ENCODE peak calls at places on chromosomes 2 and 18, in five cellular contexts. C is heart right ventricle, E is lung, M is colonic mucosa, J is prostate gland. N is an unnamed sample.
A peak's percentile ranks its signal among the peaks of the same experiment; 100 is the strongest.

GRCh38 chr2:199458806-199459285 is 1.1 kb upstream of the SATB2 start:
- DNase-seq in M (no peak), E (no peak), C (no peak), J (no peak), N (peak; percentile 43)

GRCh38 chr2:102209474-102209873 is 22.7 kb downstream of the IL1RL2 start:
- DNase-seq in C (no peak), J (no peak), M (no peak), E (no peak), N (no peak)

GRCh38 chr2:234981197-234982095 is 29.6 kb downstream of the SH3BP4 start:
- DNase-seq in M (peak; percentile 66), J (no peak), C (peak; percentile 77), E (peak; percentile 71), N (peak; percentile 95)

GRCh38 chr2:69196327-69197117 is 183.5 kb downstream of the ANTXR1 start:
- DNase-seq in M (no peak), E (no peak), J (no peak), C (no peak), N (no peak)

GRCh38 chr2:197674060-197674459 is 1.3 kb downstream of the RFTN2 start:
- DNase-seq in E (no peak), M (no peak), C (no peak), J (no peak), N (no peak)

GRCh38 chr2:41990688-41991087 is 57.1 kb upstream of the PKDCC start:
- DNase-seq in M (no peak), C (no peak), J (no peak), E (no peak), N (no peak)

GRCh38 chr2:198127627-198128026 is 323.2 kb downstream of the PLCL1 start:
- DNase-seq in C (peak; percentile 23), E (no peak), J (no peak), M (peak; percentile 24), N (peak; percentile 38)

GRCh38 chr2:20562540-20563225 is 88.2 kb downstream of the HS1BP3 start:
- DNase-seq in M (no peak), E (no peak), J (no peak), C (no peak), N (no peak)

GRCh38 chr18:53817976-53818950 is 406.2 kb downstream of the MBD2 start:
- DNase-seq in M (no peak), J (no peak), C (no peak), E (no peak), N (no peak)

GRCh38 chr18:53796042-53796729 is 428.3 kb downstream of the MBD2 start:
- DNase-seq in C (no peak), J (no peak), M (peak; percentile 36), E (peak; percentile 33), N (no peak)

GRCh38 chr2:1817256-1818127 is 73.2 kb upstream of the PXDN start:
- DNase-seq in C (peak; percentile 89), M (peak; percentile 65), J (peak; percentile 82), E (peak; percentile 76), N (peak; percentile 87)

GRCh38 chr2:11749646-11750349 is 3.4 kb downstream of the LPIN1 start:
- DNase-seq in J (no peak), C (no peak), E (no peak), M (no peak), N (peak; percentile 57)

GRCh38 chr2:224820283-224820991 is 104.3 kb upstream of the CCDC195 start:
- DNase-seq in E (no peak), M (no peak), C (no peak), J (no peak), N (no peak)

GRCh38 chr2:183001948-183002347 is 36.3 kb downstream of the NCKAP1 start:
- DNase-seq in E (no peak), J (no peak), C (no peak), M (no peak), N (no peak)

GRCh38 chr2:156430978-156431358 is 5.2 kb upstream of the GPD2 start:
- DNase-seq in J (no peak), C (no peak), E (no peak), M (no peak), N (no peak)

GRCh38 chr18:22467760-22468553 is 50.2 kb upstream of the CTAGE1 start:
- DNase-seq in C (no peak), E (no peak), M (no peak), J (no peak), N (no peak)

GRCh38 chr2:164879901-164880535 is 38.4 kb upstream of the COBLL1 start:
- DNase-seq in J (no peak), C (no peak), E (no peak), M (no peak), N (no peak)

GRCh38 chr2:57720728-57721627 is 325.6 kb upstream of the VRK2 start:
- DNase-seq in M (peak; percentile 20), E (no peak), J (peak; percentile 4), C (peak; percentile 5), N (peak; percentile 20)

GRCh38 chr18:41870191-41870590 is 84.8 kb upstream of the PIK3C3 start:
- DNase-seq in C (no peak), J (no peak), E (no peak), M (no peak), N (no peak)

GRCh38 chr2:207227062-207227748 is 61.5 kb upstream of the KLF7 start:
- DNase-seq in E (no peak), C (peak; percentile 14), M (no peak), J (no peak), N (peak; percentile 14)

GRCh38 chr18:74489631-74490030 is 6.5 kb upstream of the CNDP2 start:
- DNase-seq in E (no peak), C (no peak), J (no peak), M (no peak), N (no peak)

GRCh38 chr18:13621886-13622619 is 104.3 kb downstream of the FAM210A start:
- DNase-seq in C (no peak), J (no peak), E (no peak), M (no peak), N (peak; percentile 68)

GRCh38 chr2:9909106-9909505 is 42.4 kb upstream of the GRHL1 start:
- DNase-seq in C (no peak), J (no peak), E (no peak), M (no peak), N (no peak)

GRCh38 chr2:46967990-46968647 is 52.5 kb upstream of the MCFD2 start:
- DNase-seq in E (peak; percentile 86), C (peak; percentile 56), M (peak; percentile 84), J (peak; percentile 80), N (peak; percentile 95)

GRCh38 chr2:108637304-108637669 is 82.0 kb upstream of the RANBP2 start:
- DNase-seq in J (no peak), M (peak; percentile 18), E (no peak), C (peak; percentile 80), N (peak; percentile 79)

GRCh38 chr2:149894226-149894625 is 306.7 kb upstream of the MMADHC start:
- DNase-seq in E (no peak), C (no peak), M (no peak), J (no peak), N (no peak)

GRCh38 chr2:20648207-20648606 is 2.7 kb downstream of the HS1BP3 start:
- DNase-seq in C (no peak), J (no peak), M (no peak), E (no peak), N (no peak)

GRCh38 chr2:150588210-150588870 is 100.9 kb upstream of the RND3 start:
- DNase-seq in C (no peak), E (no peak), J (peak; percentile 30), M (no peak), N (no peak)

GRCh38 chr18:29874519-29875098 is 1167.9 kb downstream of the DSC3 start:
- DNase-seq in J (no peak), C (no peak), M (no peak), E (no peak), N (peak; percentile 22)

GRCh38 chr2:47631840-47632398 is 151.0 kb upstream of the MSH6 start:
- DNase-seq in C (no peak), M (peak; percentile 46), E (peak; percentile 46), J (no peak), N (peak; percentile 50)

GRCh38 chr2:241091734-241092445 is 10.2 kb downstream of the MTERF4 start:
- DNase-seq in M (no peak), J (no peak), E (no peak), C (no peak), N (no peak)

GRCh38 chr2:85326406-85326945 is 1.3 kb downstream of the TGOLN2 start:
- DNase-seq in E (no peak), C (no peak), M (peak; percentile 50), J (no peak), N (no peak)
- H3K27ac ChIP-seq in E (peak overlapping the region; percentile 95), C (no peak overlapping the region), M (peak overlapping the region; percentile 88), J (peak overlapping the region; percentile 97), N (peak overlapping the region; percentile 80)

DNA sequence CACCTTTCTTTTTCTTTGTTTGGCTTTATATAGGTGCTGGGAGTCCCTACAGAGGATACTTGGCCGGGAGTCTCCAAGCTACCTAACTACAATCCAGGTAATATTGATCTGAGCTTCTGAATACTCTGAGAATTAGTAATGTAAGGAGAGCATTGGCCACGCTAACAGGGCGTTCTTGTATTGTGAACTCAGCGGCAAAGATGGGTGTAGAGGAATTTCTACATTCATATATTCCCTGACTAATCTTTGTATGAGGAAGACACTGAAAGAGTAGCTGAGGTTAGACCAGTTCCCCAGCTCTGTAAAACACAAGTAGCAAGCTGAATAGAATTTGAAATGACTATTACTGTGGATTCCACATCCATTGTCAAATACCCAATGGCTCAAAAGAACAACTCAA is 48.5 kb downstream of the CDK15 start:
- DNase-seq in E (no peak), M (no peak), J (no peak), C (no peak), N (no peak)
- H3K4me1 ChIP-seq in E (no peaks in the 10 kb centered on the region), M (no peaks in the 10 kb centered on the region), J (no peaks in the 10 kb centered on the region), C (peaks cover 5% of the 10 kb centered on the region), N (no peaks in the 10 kb centered on the region)

DNA sequence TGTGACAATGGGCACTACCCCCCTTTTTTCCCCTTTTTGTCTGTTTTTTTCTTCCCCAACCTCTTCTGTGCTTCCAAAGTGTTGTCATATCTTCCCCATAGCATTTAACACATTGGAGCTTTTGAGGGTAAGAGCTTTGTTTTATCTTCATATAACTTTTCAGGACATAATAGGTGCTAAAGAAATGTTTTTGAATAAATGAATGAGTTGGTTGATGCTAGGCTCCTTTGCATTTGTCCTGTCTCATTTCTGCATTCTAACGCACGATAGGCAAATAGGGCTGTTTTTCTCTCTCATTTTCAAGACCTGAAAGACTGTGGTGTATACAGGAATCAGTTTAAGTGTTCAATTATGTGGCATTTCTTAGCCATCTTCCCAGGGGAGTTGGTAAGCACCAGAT is 832 bp upstream of the COPS7B start:
- DNase-seq in C (no peak), M (no peak), E (no peak), J (no peak), N (no peak)
- H3K27ac ChIP-seq in C (no peak overlapping the region), M (no peak overlapping the region), E (no peak overlapping the region), J (no peak overlapping the region), N (no peak overlapping the region)

DNA sequence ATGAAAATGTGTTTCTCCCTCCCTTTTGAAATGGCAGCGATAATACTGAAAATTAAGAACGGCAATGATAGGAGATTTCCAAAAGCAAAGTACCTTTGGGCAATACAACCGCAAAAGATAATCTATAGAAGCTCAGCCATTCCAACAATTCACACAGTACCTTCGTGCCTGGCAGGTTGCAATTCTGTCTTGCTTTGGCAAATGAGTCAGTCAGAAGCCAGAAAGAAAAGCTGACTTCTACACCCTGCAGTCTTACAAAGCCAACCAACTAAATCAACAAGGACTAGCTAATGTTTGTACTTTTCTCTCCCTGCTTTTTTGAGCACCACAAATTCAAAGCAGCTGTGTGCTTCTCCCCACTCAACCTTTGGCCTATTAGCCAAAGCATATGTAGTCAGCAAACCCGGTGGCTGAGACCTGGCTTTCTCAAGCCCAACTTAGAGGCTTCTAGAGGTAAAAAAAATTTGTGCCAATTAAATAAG is 25.7 kb upstream of the ID2 start:
- DNase-seq in M (no peak), C (no peak), J (no peak), E (no peak), N (peak; percentile 42)
- H3K4me1 ChIP-seq in M (no peaks in the 10 kb centered on the region), C (peaks cover 10% of the 10 kb centered on the region), J (no peaks in the 10 kb centered on the region), E (peaks cover 3% of the 10 kb centered on the region), N (peaks cover 17% of the 10 kb centered on the region)

N was measured in thyroid gland.